ENCODE peak calls at places on chromosomes 12 and 14, in six cellular contexts. One of them, this sample, is unnamed.

GRCh38 chr12:124750787-124751471 is 112.7 kb downstream of the SCARB1 start:
- DNase-seq in HepG2: no peak
- DNase-seq in K562: peak; percentile 55
- DNase-seq in HCT116: no peak
- DNase-seq in GM23338: peak; percentile 87
- DNase-seq in SK-N-SH: peak; percentile 81
- DNase-seq in this sample: no peak

GRCh38 chr12:118061876-118062791 is 1.2 kb upstream of the WSB2 start:
- DNase-seq in HCT116: no peak
- DNase-seq in SK-N-SH: peak; percentile 62
- DNase-seq in GM23338: peak; percentile 90
- DNase-seq in K562: peak; percentile 54
- DNase-seq in HepG2: no peak
- DNase-seq in this sample: peak; percentile 49

GRCh38 chr12:114665411-114666181 is 18.4 kb downstream of the TBX3 start:
- DNase-seq in GM23338: peak; percentile 65
- DNase-seq in SK-N-SH: no peak
- DNase-seq in K562: no peak
- DNase-seq in HCT116: no peak
- DNase-seq in HepG2: no peak
- DNase-seq in this sample: no peak

GRCh38 chr12:79006306-79006705 is 141.7 kb downstream of the SYT1 start:
- DNase-seq in SK-N-SH: no peak
- DNase-seq in GM23338: no peak
- DNase-seq in K562: no peak
- DNase-seq in HCT116: peak; percentile 12
- DNase-seq in HepG2: no peak
- DNase-seq in this sample: no peak

GRCh38 chr12:57107456-57107855 is 3.7 kb downstream of the STAT6 start:
- DNase-seq in HCT116: no peak
- DNase-seq in K562: peak; percentile 25
- DNase-seq in GM23338: no peak
- DNase-seq in HepG2: no peak
- DNase-seq in SK-N-SH: no peak
- DNase-seq in this sample: no peak

GRCh38 chr12:2959194-2959507 is at the start of gene TEAD4:
- DNase-seq in GM23338: peak; percentile 97
- DNase-seq in HCT116: peak; percentile 39
- DNase-seq in SK-N-SH: peak; percentile 94
- DNase-seq in K562: peak; percentile 82
- DNase-seq in HepG2: peak; percentile 82
- DNase-seq in this sample: peak; percentile 45

GRCh38 chr14:100623557-100623956 is 36.3 kb upstream of the BEGAIN start:
- DNase-seq in GM23338: no peak
- DNase-seq in HepG2: no peak
- DNase-seq in K562: no peak
- DNase-seq in HCT116: no peak
- DNase-seq in SK-N-SH: no peak
- DNase-seq in this sample: no peak

GRCh38 chr14:52402812-52403526 is 88.9 kb downstream of the PTGER2 start:
- DNase-seq in SK-N-SH: no peak
- DNase-seq in GM23338: no peak
- DNase-seq in K562: no peak
- DNase-seq in HCT116: no peak
- DNase-seq in HepG2: no peak
- DNase-seq in this sample: no peak

GRCh38 chr12:41636658-41637057 is 448.5 kb downstream of the PDZRN4 start:
- DNase-seq in SK-N-SH: no peak
- DNase-seq in K562: no peak
- DNase-seq in GM23338: no peak
- DNase-seq in HCT116: no peak
- DNase-seq in HepG2: no peak
- DNase-seq in this sample: no peak

GRCh38 chr12:121026274-121027045 is 10.2 kb upstream of the C12orf43 start:
- DNase-seq in HepG2: peak; percentile 91
- DNase-seq in K562: peak; percentile 47
- DNase-seq in GM23338: peak; percentile 43
- DNase-seq in HCT116: no peak
- DNase-seq in SK-N-SH: peak; percentile 47
- DNase-seq in this sample: no peak

GRCh38 chr14:69281450-69282169 is 21.7 kb downstream of the GALNT16 start:
- DNase-seq in GM23338: no peak
- DNase-seq in HCT116: no peak
- DNase-seq in K562: no peak
- DNase-seq in SK-N-SH: no peak
- DNase-seq in HepG2: no peak
- DNase-seq in this sample: no peak

GRCh38 chr12:94207467-94208432 is 59.4 kb downstream of the PLXNC1 start:
- DNase-seq in GM23338: no peak
- DNase-seq in SK-N-SH: no peak
- DNase-seq in HCT116: no peak
- DNase-seq in HepG2: no peak
- DNase-seq in K562: no peak
- DNase-seq in this sample: no peak

GRCh38 chr14:69685716-69686115 is 74.3 kb downstream of the SUSD6 start:
- DNase-seq in SK-N-SH: no peak
- DNase-seq in HepG2: peak; percentile 62
- DNase-seq in GM23338: no peak
- DNase-seq in HCT116: no peak
- DNase-seq in K562: no peak
- DNase-seq in this sample: no peak

GRCh38 chr12:12443482-12443881 is 86.6 kb downstream of the BORCS5 start:
- DNase-seq in GM23338: no peak
- DNase-seq in HCT116: no peak
- DNase-seq in K562: no peak
- DNase-seq in HepG2: no peak
- DNase-seq in SK-N-SH: no peak
- DNase-seq in this sample: peak; percentile 85

GRCh38 chr14:38210168-38210567 is 2.5 kb downstream of the SSTR1 start:
- DNase-seq in SK-N-SH: no peak
- DNase-seq in GM23338: peak; percentile 50
- DNase-seq in K562: no peak
- DNase-seq in HCT116: no peak
- DNase-seq in HepG2: no peak
- DNase-seq in this sample: peak; percentile 70

GRCh38 chr12:123528858-123529257 is 4.7 kb downstream of the RILPL1 start:
- DNase-seq in GM23338: no peak
- DNase-seq in SK-N-SH: no peak
- DNase-seq in HepG2: no peak
- DNase-seq in HCT116: no peak
- DNase-seq in K562: no peak
- DNase-seq in this sample: no peak

GRCh38 chr12:12749433-12749832 is 32.3 kb downstream of the CDKN1B start:
- DNase-seq in HCT116: no peak
- DNase-seq in GM23338: peak; percentile 34
- DNase-seq in HepG2: peak; percentile 63
- DNase-seq in K562: no peak
- DNase-seq in SK-N-SH: no peak
- DNase-seq in this sample: no peak

GRCh38 chr14:55317907-55318306 is 46.7 kb downstream of the FBXO34 start:
- DNase-seq in GM23338: no peak
- DNase-seq in HepG2: no peak
- DNase-seq in SK-N-SH: no peak
- DNase-seq in HCT116: no peak
- DNase-seq in K562: no peak
- DNase-seq in this sample: no peak

GRCh38 chr14:73744874-73745529 is 30.8 kb upstream of the PNMA1 start:
- DNase-seq in HCT116: peak; percentile 57
- DNase-seq in GM23338: no peak
- DNase-seq in K562: no peak
- DNase-seq in HepG2: no peak
- DNase-seq in SK-N-SH: no peak
- DNase-seq in this sample: no peak

GRCh38 chr12:109127533-109128242 is 11.3 kb downstream of the ACACB start:
- DNase-seq in HCT116: no peak
- DNase-seq in HepG2: no peak
- DNase-seq in GM23338: no peak
- DNase-seq in SK-N-SH: no peak
- DNase-seq in K562: no peak
- DNase-seq in this sample: no peak

GRCh38 chr14:78788467-78789360 is 618.5 kb downstream of the NRXN3 start:
- DNase-seq in SK-N-SH: no peak
- DNase-seq in GM23338: no peak
- DNase-seq in HepG2: no peak
- DNase-seq in K562: no peak
- DNase-seq in HCT116: no peak
- DNase-seq in this sample: no peak

GRCh38 chr12:115920395-115921183 is 356.9 kb downstream of the MED13L start:
- DNase-seq in HepG2: no peak
- DNase-seq in HCT116: no peak
- DNase-seq in GM23338: no peak
- DNase-seq in SK-N-SH: no peak
- DNase-seq in K562: no peak
- DNase-seq in this sample: no peak

GRCh38 chr14:60648934-60649814 is at the start of gene SIX1:
- DNase-seq in GM23338: peak; percentile 97
- DNase-seq in HepG2: peak; percentile 77
- DNase-seq in K562: peak; percentile 73
- DNase-seq in HCT116: peak; percentile 62
- DNase-seq in SK-N-SH: peak; percentile 88
- DNase-seq in this sample: peak; percentile 83
- TF ChIP-seq POLR2AphosphoS5 in GM23338: no peak
- TF ChIP-seq POLR2AphosphoS5 in HepG2: peak; percentile 74
- TF ChIP-seq POLR2AphosphoS5 in K562: no peak
- TF ChIP-seq POLR2AphosphoS5 in HCT116: peak; percentile 30
- TF ChIP-seq POLR2AphosphoS5 in SK-N-SH: peak; percentile 99
- TF ChIP-seq POLR2AphosphoS5 in this sample: no peak

GRCh38 chr14:54261283-54261682 is 135.5 kb upstream of the CDKN3 start:
- DNase-seq in GM23338: peak; percentile 48
- DNase-seq in HCT116: no peak
- DNase-seq in SK-N-SH: no peak
- DNase-seq in HepG2: no peak
- DNase-seq in K562: no peak
- DNase-seq in this sample: no peak
- H3K4me2 ChIP-seq in GM23338: no peak overlapping the region
- H3K4me2 ChIP-seq in HCT116: no peak overlapping the region
- H3K4me2 ChIP-seq in SK-N-SH: no peak overlapping the region
- H3K4me2 ChIP-seq in HepG2: no peak overlapping the region
- H3K4me2 ChIP-seq in K562: no peak overlapping the region
- H3K4me2 ChIP-seq in this sample: no peak overlapping the region

GRCh38 chr14:90457191-90457590 is 60.4 kb downstream of the CALM1 start:
- DNase-seq in GM23338: no peak
- DNase-seq in SK-N-SH: no peak
- DNase-seq in HepG2: no peak
- DNase-seq in K562: no peak
- DNase-seq in HCT116: no peak
- DNase-seq in this sample: no peak

GRCh38 chr14:90458536-90458935 is 61.7 kb downstream of the CALM1 start:
- DNase-seq in GM23338: no peak
- DNase-seq in HepG2: no peak
- DNase-seq in SK-N-SH: no peak
- DNase-seq in K562: no peak
- DNase-seq in HCT116: no peak
- DNase-seq in this sample: no peak

GRCh38 chr14:90455100-90455571 is 58.3 kb downstream of the CALM1 start:
- DNase-seq in SK-N-SH: no peak
- DNase-seq in HCT116: no peak
- DNase-seq in HepG2: no peak
- DNase-seq in K562: no peak
- DNase-seq in GM23338: no peak
- DNase-seq in this sample: no peak

GRCh38 chr14:90454041-90455000 is 57.5 kb downstream of the CALM1 start:
- DNase-seq in K562: peak; percentile 97
- DNase-seq in HCT116: peak; percentile 57
- DNase-seq in GM23338: peak; percentile 98
- DNase-seq in HepG2: peak; percentile 33
- DNase-seq in SK-N-SH: peak; percentile 95
- DNase-seq in this sample: peak; percentile 95

DNA sequence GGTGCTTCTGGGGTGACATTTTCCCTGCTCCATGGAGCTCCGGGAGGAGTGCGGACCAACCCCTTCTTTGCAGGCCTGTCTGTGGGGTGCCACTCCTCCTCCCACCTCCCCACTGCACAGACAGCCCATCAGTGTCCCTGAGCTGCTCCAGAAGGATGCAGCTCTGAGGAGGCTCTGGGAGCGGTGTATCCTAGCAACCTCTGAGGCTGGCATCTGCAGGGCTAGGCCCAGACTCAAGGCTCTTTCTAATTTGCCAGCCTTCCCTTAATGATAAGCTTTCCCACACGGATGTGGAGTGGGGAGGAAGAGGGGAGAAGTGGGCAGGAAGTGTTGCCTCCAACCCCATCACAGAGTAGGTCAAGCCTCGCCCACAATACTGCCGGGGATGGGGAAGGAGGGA is 59.7 kb downstream of the CALM1 start:
- DNase-seq in GM23338: no peak
- DNase-seq in K562: no peak
- DNase-seq in HCT116: no peak
- DNase-seq in HepG2: no peak
- DNase-seq in SK-N-SH: no peak
- DNase-seq in this sample: no peak
- TF ChIP-seq POLR2AphosphoS5 in GM23338: no peak
- TF ChIP-seq POLR2AphosphoS5 in K562: no peak
- TF ChIP-seq POLR2AphosphoS5 in HCT116: no peak
- TF ChIP-seq POLR2AphosphoS5 in HepG2: no peak
- TF ChIP-seq POLR2AphosphoS5 in SK-N-SH: no peak
- TF ChIP-seq POLR2AphosphoS5 in this sample: no peak

DNA sequence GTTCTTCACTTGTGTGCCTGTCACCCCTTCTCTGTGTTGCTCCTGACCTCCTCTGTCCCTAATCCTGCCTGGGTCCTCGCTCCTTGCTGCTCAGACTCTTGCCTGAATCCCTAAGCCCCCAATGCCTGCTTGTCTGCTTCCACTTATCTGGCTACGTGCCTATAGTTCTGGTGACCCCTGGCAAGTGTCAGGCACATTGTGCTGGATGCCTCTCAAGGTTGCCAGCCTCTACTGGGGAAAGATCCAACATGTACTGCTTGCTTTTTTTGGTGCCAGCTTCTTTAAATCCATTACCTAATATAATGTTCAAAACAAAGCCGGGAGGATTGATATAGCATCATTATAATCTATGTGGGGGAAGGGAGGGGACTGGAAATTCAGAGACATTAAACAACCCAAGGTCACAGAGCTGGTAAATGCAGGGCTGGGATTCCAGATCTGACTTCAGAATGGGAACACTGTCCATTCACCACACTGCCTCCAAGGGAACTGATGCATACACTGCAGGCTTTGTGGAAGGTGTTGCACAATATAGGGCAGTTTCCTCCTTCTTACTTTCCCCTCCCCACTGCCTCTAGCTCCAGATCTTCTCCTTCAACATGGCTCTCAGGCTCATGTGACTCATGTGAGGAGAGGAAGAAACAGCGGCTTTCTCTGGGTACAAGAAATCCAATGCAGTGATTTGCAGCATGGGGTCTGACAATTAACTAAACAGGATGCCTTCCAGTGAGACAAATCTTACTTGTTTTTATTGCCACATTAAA is 447.8 kb upstream of the CCDC196 start:
- DNase-seq in SK-N-SH: no peak
- DNase-seq in HCT116: no peak
- DNase-seq in K562: no peak
- DNase-seq in HepG2: peak; percentile 3
- DNase-seq in GM23338: peak; percentile 5
- DNase-seq in this sample: no peak
- H3K4me2 ChIP-seq in SK-N-SH: no peak overlapping the region
- H3K4me2 ChIP-seq in HCT116: no peak overlapping the region
- H3K4me2 ChIP-seq in K562: no peak overlapping the region
- H3K4me2 ChIP-seq in HepG2: no peak overlapping the region
- H3K4me2 ChIP-seq in GM23338: no peak overlapping the region
- H3K4me2 ChIP-seq in this sample: no peak overlapping the region

This sample was measured in endothelial cell of umbilical vein.